ENCODE peak calls at places on chromosome 5, in six cellular contexts. V is heart left ventricle, I is A549, M is astrocyte of the spinal cord, Y is choroid plexus epithelial cell, G is epithelial cell of proximal tubule. P is an unnamed sample.
A peak's percentile ranks its signal among the peaks of the same experiment; 100 is the strongest.

GRCh38 chr5:135013445-135013844 is 20.6 kb downstream of the PITX1 start:
- DNase-seq in V (no peak), I (no peak), M (no peak), Y (no peak), G (no peak), P (no peak)

GRCh38 chr5:149387982-149388381 is 8.9 kb upstream of the IL17B start:
- DNase-seq in V (peak; percentile 61), I (no peak), M (peak; percentile 60), Y (peak; percentile 93), G (no peak), P (peak; percentile 77)

GRCh38 chr5:41787257-41787656 is 83.0 kb downstream of the OXCT1 start:
- DNase-seq in V (no peak), I (no peak), M (no peak), Y (peak; percentile 58), G (no peak), P (no peak)

GRCh38 chr5:131987251-131987650 is 24.2 kb downstream of the ACSL6 start:
- DNase-seq in V (no peak), I (no peak), M (no peak), Y (no peak), G (no peak), P (no peak)

GRCh38 chr5:94467560-94468504 is 150.6 kb downstream of the KIAA0825 start:
- DNase-seq in V (no peak), I (no peak), M (no peak), Y (no peak), G (no peak), P (no peak)

GRCh38 chr5:86977185-86977584 is 290.5 kb upstream of the RASA1 start:
- DNase-seq in V (no peak), I (no peak), M (no peak), Y (no peak), G (no peak), P (peak; percentile 56)

GRCh38 chr5:111295649-111296048 is 71.5 kb downstream of the CAMK4 start:
- DNase-seq in V (no peak), I (no peak), M (no peak), Y (no peak), G (no peak), P (no peak)

GRCh38 chr5:10595678-10596309 is 31.9 kb downstream of the ANKRD33B start:
- DNase-seq in V (peak; percentile 64), I (peak; percentile 92), M (peak; percentile 89), Y (peak; percentile 91), G (no peak), P (peak; percentile 85)

GRCh38 chr5:44958943-44959342 is 150.2 kb downstream of the MRPS30 start:
- DNase-seq in V (no peak), I (no peak), M (no peak), Y (no peak), G (no peak), P (no peak)

GRCh38 chr5:109830955-109831502 is 141.3 kb downstream of the MAN2A1 start:
- DNase-seq in V (no peak), I (no peak), M (peak; percentile 43), Y (no peak), G (peak; percentile 32), P (no peak)

GRCh38 chr5:41848983-41849382 is 21.2 kb downstream of the OXCT1 start:
- DNase-seq in V (no peak), I (no peak), M (no peak), Y (no peak), G (no peak), P (no peak)

GRCh38 chr5:174384509-174384947 is 339.0 kb downstream of the NSG2 start:
- DNase-seq in V (no peak), I (no peak), M (no peak), Y (peak; percentile 47), G (no peak), P (peak; percentile 73)

GRCh38 chr5:83294246-83294645 is 177.3 kb upstream of the VCAN start:
- DNase-seq in V (no peak), I (no peak), M (no peak), Y (no peak), G (no peak), P (no peak)

GRCh38 chr5:65100846-65101678 is 332.3 kb downstream of the CWC27 start:
- DNase-seq in V (peak; percentile 59), I (peak; percentile 81), M (peak; percentile 84), Y (peak; percentile 92), G (no peak), P (peak; percentile 90)

GRCh38 chr5:174549254-174549653 is 175.1 kb upstream of the MSX2 start:
- DNase-seq in V (no peak), I (no peak), M (peak; percentile 36), Y (no peak), G (no peak), P (no peak)

GRCh38 chr5:88829053-88829452 is 53.9 kb downstream of the MEF2C start:
- DNase-seq in V (peak; percentile 29), I (no peak), M (no peak), Y (no peak), G (no peak), P (peak; percentile 28)
- TF ChIP-seq CTCF in V (no peak), I (no peak), M (peak; percentile 19), Y (peak; percentile 37), G (peak; percentile 32), P (peak; percentile 43)

GRCh38 chr5:138873096-138873885 is 1.8 kb downstream of the LRRTM2 start:
- DNase-seq in V (no peak), I (no peak), M (no peak), Y (no peak), G (no peak), P (no peak)
- H3K4me3 ChIP-seq in V (no peak overlapping the region), I (no peak overlapping the region), M (peak overlapping the region; percentile 39), Y (no peak overlapping the region), G (no peak overlapping the region), P (no peak overlapping the region)

DNA sequence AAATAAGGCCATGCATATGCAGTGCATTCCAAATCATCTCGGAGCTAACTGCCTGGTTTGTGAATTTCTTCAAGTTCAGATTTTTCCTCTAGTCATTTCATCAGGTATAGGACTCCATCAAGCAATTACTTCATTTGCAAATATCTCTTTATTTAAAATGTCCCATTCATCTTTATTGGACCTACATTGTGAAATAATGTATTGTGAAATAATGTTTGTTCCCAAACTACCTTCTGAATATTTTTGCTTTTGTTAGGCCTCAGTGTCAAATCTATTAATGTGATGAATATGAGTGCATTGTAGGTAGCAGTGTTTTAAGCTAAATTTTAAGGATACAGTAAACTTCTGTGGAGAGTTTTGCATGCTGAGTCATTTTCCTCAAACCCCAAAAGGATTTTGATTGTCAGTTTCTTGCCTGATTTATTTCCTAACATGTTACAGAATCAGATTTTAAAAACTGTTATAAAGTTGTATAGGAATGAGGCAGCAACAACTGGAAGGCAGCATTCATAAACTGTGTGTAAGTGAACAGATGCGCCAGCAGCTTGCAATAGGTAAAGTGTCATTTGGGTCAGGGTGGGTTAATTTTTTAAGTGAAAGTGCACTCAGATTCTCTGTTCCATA is 370.9 kb upstream of the RIOK2 start:
- DNase-seq in V (no peak), I (no peak), M (no peak), Y (no peak), G (no peak), P (peak; percentile 33)
- TF ChIP-seq CTCF in V (no peak), I (no peak), M (no peak), Y (no peak), G (no peak), P (no peak)

DNA sequence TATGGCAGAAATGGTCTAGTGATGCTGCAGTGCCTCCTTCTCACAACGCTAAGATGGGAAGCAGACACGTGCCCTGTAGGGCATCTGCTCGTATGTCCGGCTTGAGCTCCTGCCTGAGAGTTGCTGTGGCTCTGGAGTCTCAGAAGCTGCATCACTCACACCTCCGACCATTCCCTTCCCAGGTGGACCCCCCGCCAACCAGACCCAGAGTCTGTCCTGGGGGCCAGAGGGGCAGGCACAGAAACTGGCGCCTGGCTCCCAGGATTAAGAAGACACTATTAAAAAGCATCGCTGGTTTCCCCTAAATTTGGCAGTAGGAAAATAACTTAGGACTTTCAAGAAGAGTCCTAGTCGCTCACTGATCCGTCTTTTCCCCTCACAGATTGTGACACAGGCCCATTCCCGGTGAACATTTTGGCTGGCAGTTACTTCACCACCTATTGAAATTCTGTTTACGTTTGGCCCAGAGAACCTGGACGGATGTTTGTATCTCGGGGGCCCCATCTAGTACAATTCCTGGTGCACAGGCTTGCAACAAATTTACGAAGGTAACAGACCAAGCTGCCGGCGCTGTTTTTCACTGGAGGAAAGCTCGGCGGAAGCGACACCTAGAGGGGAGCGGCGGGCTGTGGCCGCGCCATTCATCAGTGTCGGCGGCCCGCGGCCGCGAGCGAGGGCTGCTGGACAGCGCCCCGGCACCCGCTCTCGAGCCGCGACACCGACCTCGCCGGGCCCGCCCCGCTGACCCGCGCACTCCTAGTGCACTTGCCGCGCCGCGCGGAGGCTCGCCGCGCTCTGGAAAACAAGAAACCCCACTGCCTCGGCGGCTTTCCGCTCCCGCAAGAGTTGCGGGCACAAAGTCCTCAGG is 1.6 kb downstream of the FSTL4 start:
- DNase-seq in V (peak; percentile 52), I (peak; percentile 82), M (peak; percentile 12), Y (peak; percentile 41), G (no peak), P (peak; percentile 28)
- H3K4me3 ChIP-seq in V (peak overlapping the region; percentile 42), I (peak overlapping the region; percentile 65), M (no peak overlapping the region), Y (no peak overlapping the region), G (no peak overlapping the region), P (no peak overlapping the region)

DNA sequence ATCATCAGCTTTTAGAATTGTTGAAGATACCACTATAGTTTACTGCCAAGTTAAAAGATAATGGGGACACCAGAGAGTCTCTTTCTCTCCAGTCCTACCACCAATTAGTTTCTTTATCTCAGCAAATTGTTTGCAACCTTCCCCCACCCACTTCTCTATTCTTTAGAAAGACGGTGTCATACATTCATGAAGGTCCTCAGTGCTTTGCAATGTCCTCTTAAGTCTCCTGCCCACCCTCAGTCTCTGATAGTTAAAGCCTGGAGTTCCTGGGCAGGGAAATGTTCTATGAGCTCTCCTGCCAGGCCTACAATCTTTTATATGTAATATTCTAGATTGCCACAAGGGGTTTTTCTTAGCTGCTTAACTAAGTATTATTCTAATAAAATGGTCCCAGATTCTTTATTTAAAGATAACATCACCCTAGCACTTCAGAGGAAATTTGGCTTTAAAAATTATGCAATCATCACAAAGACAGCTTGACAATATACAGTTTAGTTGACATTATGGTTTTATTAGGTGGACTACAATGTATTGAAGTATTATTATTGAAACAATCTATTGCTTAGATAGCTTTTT is 509.2 kb downstream of the CSNK1G3 start:
- DNase-seq in V (no peak), I (no peak), M (no peak), Y (peak; percentile 9), G (no peak), P (no peak)
- TF ChIP-seq CTCF in V (no peak), I (no peak), M (no peak), Y (peak; percentile 14), G (no peak), P (no peak)